ENCODE peak calls at places on chromosomes 7 and 10, in ten cellular contexts. C is SK-N-SH, O is HCT116, W is mammary epithelial cell, E is H9, H is trophoblast cell, R is neuronal stem cell, P is fibroblast of lung, I is GM23248, K is IMR-90. N is an unnamed sample.

GRCh38 chr7:55191161-55191925 is 172.5 kb downstream of the EGFR start:
- DNase-seq in R (no peak), P (no peak), C (no peak), E (no peak), I (no peak), H (no peak), W (no peak), K (no peak), O (no peak), N (no peak)

GRCh38 chr7:151150388-151150787 is 17.1 kb downstream of the GBX1 start:
- DNase-seq in W (no peak), H (no peak), C (no peak), R (no peak), K (no peak), I (no peak), P (no peak), O (no peak), E (no peak), N (no peak)

GRCh38 chr7:28748346-28748745 is 209.8 kb downstream of the TRIL start:
- DNase-seq in I (no peak), H (peak), R (no peak), O (no peak), E (no peak), C (no peak), K (no peak), P (no peak), W (no peak), N (no peak)

GRCh38 chr7:49731836-49732235 is 41.6 kb upstream of the VWC2 start:
- DNase-seq in I (no peak), W (no peak), P (no peak), O (no peak), C (no peak), R (no peak), H (no peak), K (no peak), E (no peak), N (no peak)

GRCh38 chr7:133134810-133135209 is 52.9 kb upstream of the CHCHD3 start:
- DNase-seq in H (no peak), C (no peak), K (no peak), W (no peak), R (no peak), I (no peak), E (no peak), P (no peak), O (no peak), N (no peak)

GRCh38 chr10:117165557-117166419 is 27.7 kb upstream of the VAX1 start:
- DNase-seq in C (peak), R (peak), P (peak), O (peak), E (peak), K (peak), H (peak), I (peak), W (peak), N (peak)

GRCh38 chr10:9289811-9290210 is 1235.3 kb downstream of the GATA3 start:
- DNase-seq in I (peak), R (no peak), C (no peak), P (peak), W (no peak), O (no peak), E (no peak), H (no peak), K (no peak), N (no peak)

GRCh38 chr7:39428221-39428620 is 138.0 kb upstream of the YAE1 start:
- DNase-seq in R (no peak), K (peak), P (peak), E (no peak), I (peak), O (no peak), H (peak), W (peak), C (no peak), N (no peak)

GRCh38 chr10:86583983-86584382 is 62.4 kb upstream of the WAPL start:
- DNase-seq in W (no peak), H (no peak), I (no peak), E (peak), O (no peak), C (no peak), K (no peak), R (no peak), P (no peak), N (no peak)

GRCh38 chr10:311901-312665 is 176.8 kb downstream of the ZMYND11 start:
- DNase-seq in P (no peak), E (no peak), R (no peak), O (no peak), H (no peak), W (no peak), C (no peak), K (no peak), I (no peak), N (no peak)

GRCh38 chr7:120877706-120878105 is 19.8 kb upstream of the TSPAN12 start:
- DNase-seq in O (no peak), R (no peak), P (peak), K (no peak), E (no peak), W (no peak), H (no peak), I (peak), C (no peak), N (no peak)

GRCh38 chr10:75209325-75210192 is 1.0 kb upstream of the VDAC2 start:
- DNase-seq in C (peak), I (peak), K (peak), O (no peak), P (peak), E (no peak), H (peak), R (no peak), W (no peak), N (no peak)

GRCh38 chr10:71465576-71466252 is 69.0 kb downstream of the CDH23 start:
- DNase-seq in H (no peak), E (no peak), C (no peak), K (no peak), O (no peak), P (no peak), R (no peak), I (no peak), W (no peak), N (no peak)

GRCh38 chr10:100109670-100110069 is 28.0 kb upstream of the CPN1 start:
- DNase-seq in C (no peak), K (no peak), P (no peak), I (no peak), W (no peak), R (no peak), E (peak), H (no peak), O (peak), N (no peak)

GRCh38 chr7:49669692-49670260 is 103.7 kb upstream of the VWC2 start:
- DNase-seq in E (no peak), C (no peak), R (no peak), K (no peak), P (no peak), O (no peak), I (no peak), W (no peak), H (peak), N (no peak)

GRCh38 chr7:22389892-22390291 is 32.9 kb upstream of the RAPGEF5 start:
- DNase-seq in O (no peak), P (no peak), K (no peak), R (no peak), I (no peak), E (no peak), H (no peak), C (no peak), W (no peak), N (no peak)

GRCh38 chr10:69014171-69014570 is 25.6 kb downstream of the KIFBP start:
- DNase-seq in R (no peak), E (no peak), W (peak), C (no peak), K (peak), H (no peak), O (no peak), P (no peak), I (peak), N (no peak)

GRCh38 chr10:10797467-10797866 is 220.2 kb upstream of the CELF2 start:
- DNase-seq in C (no peak), R (no peak), K (no peak), E (no peak), H (no peak), W (no peak), O (no peak), I (peak), P (peak), N (no peak)
- H3K4me2 ChIP-seq in C (no peak), R (no peak), K (no peak), E (no peak), H (no peak), W (peak), O (no peak), I (peak), P (peak), N (peak)

GRCh38 chr10:112242769-112243168 is 40.4 kb upstream of the TECTB start:
- DNase-seq in P (no peak), W (no peak), I (no peak), K (no peak), R (no peak), C (no peak), H (no peak), O (no peak), E (no peak), N (no peak)
- H2AFZ ChIP-seq in P (no peak), W (no peak), I (no peak), K (no peak), R (no peak), C (no peak), H (no peak), O (no peak), E (no peak), N (no peak)

DNA sequence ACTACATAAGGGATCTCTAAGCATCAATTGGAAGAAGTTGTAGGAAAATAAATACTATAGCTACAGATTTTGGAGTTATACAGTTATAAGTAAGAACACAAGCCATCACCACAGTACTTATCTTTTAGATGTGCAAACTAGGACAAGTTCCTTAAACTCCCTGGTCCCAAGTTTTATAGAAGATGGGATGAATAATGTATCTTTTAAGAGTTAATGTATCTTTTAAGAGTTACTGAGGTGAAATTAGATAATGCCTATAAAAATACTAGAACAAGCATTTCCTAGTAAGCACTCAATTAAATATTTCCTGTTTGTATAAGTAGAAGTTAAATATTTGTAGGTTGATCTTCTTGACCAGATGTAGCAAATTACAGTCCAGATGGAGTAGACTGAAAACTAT is 56.8 kb downstream of the SEMA3A start:
- DNase-seq in O (no peak), K (peak), P (no peak), W (no peak), I (no peak), R (no peak), H (no peak), E (no peak), C (no peak), N (no peak)
- H3K27ac ChIP-seq in O (no peak), K (peak), P (no peak), W (no peak), I (no peak), R (no peak), H (no peak), E (no peak), C (peak), N (no peak)

GRCh38 chr10:21015838-21016237 is 118.7 kb upstream of the NEBL start:
- DNase-seq in R (no peak), H (no peak), E (no peak), C (no peak), O (no peak), K (no peak), P (no peak), W (no peak), I (no peak), N (no peak)
- H3K4me2 ChIP-seq in R (no peak), H (no peak), E (no peak), C (no peak), O (no peak), K (no peak), P (no peak), W (no peak), I (no peak), N (no peak)

GRCh38 chr7:74083117-74083876 is at the start of gene LIMK1:
- DNase-seq in P (peak), W (peak), O (no peak), E (peak), C (peak), K (peak), H (peak), I (peak), R (peak), N (no peak)

GRCh38 chr7:74083928-74084721 is 521 bp downstream of the LIMK1 start:
- DNase-seq in E (peak), C (peak), P (peak), I (peak), R (no peak), K (peak), O (no peak), W (peak), H (no peak), N (peak)

GRCh38 chr7:74082770-74083116 is 861 bp upstream of the LIMK1 start:
- DNase-seq in K (no peak), H (no peak), W (no peak), P (no peak), R (no peak), I (no peak), O (no peak), C (peak), E (no peak), N (no peak)

GRCh38 chr7:74087791-74088453 is 4.3 kb downstream of the LIMK1 start:
- DNase-seq in I (no peak), K (no peak), E (no peak), H (peak), W (no peak), O (no peak), C (no peak), R (no peak), P (no peak), N (no peak)

DNA sequence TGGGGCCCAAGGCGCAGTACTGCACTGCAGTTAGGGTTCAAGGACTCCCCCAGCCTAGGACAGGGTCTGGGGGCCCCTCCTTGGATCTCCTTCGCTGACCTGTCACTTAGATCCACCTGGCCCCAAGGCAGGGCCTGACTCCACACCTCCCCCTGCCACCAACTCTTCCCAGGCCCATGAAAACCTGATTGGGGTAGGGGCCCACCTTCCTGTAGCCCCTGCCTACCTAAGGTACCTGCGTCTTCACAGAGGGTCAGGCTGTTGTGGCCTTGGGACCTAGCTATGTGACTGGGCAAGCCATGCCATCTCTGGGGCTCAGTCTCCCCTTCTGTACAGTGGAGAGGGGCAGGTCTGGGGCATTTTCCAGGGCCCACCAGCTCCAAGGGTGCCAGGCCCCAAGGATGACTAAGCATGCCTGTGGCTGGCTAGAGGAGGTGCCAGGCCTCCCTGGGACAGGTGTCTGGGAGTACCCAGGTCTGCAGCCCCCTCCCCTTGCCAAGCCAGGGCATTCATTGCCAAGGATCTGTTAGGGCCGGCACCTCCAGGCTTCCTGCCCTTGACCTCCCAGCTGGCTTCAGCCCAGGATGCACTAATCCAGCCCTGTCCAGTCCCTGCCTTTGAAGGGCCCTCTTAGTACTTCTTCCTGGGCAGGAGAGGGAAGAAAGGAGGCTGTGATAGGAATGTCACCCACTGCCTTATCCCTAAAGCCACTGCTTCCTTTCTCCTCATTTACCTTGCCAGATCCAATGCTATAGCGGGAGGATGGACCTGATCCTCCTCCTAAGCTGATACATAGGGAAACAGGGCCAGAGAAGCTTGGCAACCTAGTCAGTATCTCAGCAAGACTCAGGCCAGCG is 1.3 kb downstream of the LIMK1 start:
- DNase-seq in I (no peak), O (no peak), K (no peak), W (no peak), P (no peak), C (peak), E (peak), R (no peak), H (no peak), N (peak)
- H2AFZ ChIP-seq in I (peak), O (no peak), K (peak), W (peak), P (no peak), C (no peak), E (no peak), R (peak), H (peak), N (peak)

DNA sequence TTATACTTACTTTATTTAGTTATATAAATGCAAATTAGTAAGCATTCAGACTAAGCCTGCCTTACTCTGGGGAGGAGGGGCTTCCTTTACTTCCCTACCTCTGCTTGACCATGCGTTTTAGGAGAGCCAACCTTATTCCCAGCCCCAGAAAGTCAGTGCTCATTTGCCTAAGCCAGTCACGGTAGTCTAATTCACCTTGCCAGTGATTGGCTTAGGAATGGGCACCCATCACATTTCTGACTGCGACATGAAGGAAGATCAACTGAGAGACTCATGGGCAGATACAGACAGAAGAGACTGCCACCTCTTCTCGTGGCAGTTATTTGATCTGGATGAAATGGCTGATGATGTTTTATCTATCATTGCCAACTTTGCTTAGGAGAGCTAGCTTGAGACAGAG is 29.5 kb downstream of the RPA3 start:
- DNase-seq in I (no peak), O (no peak), E (no peak), K (no peak), H (no peak), P (no peak), C (no peak), W (no peak), R (no peak), N (no peak)
- H3K27ac ChIP-seq in I (no peak), O (no peak), E (no peak), K (no peak), H (no peak), P (no peak), C (no peak), W (no peak), R (no peak), N (no peak)

DNA sequence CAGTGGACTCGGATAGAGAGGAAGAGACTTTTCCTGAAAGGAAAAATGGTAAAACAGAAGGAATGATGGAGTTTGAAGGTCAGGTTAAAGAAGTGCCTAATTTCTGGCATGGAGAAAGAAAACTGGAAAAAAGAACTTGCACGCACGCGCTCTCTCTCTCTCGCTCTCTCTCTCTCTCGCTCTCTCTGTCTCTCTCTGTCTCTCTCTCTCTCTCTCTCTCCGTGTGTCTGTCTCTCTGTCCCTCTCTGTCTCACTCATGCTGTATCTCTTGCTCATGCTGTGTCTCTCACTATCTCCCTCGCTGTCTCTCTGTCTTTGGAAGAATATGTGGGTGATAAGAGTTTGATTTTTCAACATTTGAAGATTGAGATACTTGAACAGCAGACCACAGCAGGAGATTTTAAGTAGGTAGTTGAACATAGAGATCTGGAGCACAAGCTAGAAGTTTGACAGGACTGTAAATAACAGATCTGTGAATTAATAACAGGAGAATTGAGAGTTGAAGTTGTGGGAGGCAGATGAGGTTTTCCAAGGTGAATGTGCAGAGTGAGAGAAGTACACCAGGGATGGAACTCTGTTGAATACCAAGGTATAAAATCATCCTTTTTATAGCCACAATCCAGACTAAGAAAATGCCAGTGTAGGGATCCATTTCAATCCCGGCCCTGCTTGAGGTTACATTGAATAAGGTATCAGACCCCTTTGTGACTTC is 33.1 kb downstream of the ADD3 start:
- DNase-seq in O (no peak), I (peak), E (no peak), H (no peak), R (no peak), W (peak), P (no peak), C (no peak), K (peak), N (no peak)
- H3K4me2 ChIP-seq in O (no peak), I (peak), E (no peak), H (no peak), R (no peak), W (no peak), P (no peak), C (no peak), K (no peak), N (no peak)

DNA sequence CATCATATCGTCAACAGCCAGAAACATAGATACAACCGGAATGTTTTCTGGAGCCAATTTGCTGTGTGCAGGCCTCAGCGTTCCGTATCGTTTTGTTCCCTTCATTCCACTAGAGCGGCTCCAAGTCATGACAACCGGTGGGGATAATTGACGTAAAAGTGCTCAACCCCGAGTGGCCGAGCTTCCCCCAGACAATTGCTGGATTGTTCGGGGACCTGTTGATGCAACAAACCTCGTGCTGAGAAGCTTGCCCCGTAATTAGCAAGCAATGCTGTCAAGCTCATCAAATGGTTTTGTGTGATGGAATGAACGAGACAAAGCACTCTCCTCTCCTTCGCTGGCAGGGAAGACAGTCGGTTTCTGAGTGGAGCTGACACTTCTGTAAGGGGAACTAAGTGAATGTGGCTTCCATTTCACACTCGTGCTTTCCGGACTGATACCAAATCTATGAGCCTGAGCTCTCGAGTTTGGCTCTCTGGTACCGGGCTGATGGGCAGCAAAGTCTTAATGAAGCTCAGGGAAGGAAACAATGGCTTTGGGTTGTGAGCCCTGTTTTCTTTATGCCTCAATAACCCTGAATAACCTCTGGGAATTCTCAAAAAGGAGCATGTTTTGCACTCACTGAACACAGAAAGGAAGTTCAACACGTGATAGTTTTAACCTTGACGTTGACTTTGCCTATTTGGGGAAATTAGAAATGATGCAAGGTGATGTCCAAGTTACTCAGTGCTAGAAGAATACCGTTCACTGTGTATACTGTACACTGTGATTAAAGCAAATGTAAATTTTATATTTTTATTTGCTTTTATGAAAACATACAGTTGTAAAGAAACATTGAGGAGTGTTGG is 220.5 kb downstream of the BAMBI start:
- DNase-seq in O (no peak), E (no peak), R (peak), H (no peak), P (no peak), C (no peak), I (no peak), K (no peak), W (no peak), N (no peak)
- H2AFZ ChIP-seq in O (no peak), E (no peak), R (peak), H (no peak), P (no peak), C (no peak), I (no peak), K (no peak), W (no peak), N (no peak)